ENCODE peak calls at places on chromosomes 5 and 9, in nine cellular contexts. H, W, A, E, G, I, D, N and V are unnamed samples.

GRCh38 chr9:135574943-135575342 is 13.4 kb downstream of the PAEP start:
- DNase-seq in H (no peak), W (no peak), A (no peak), E (no peak), G (no peak), I (no peak), D (no peak), N (no peak), V (no peak)

GRCh38 chr5:163705983-163706771 is 200.8 kb downstream of the MAT2B start:
- DNase-seq in H (peak; percentile 26), W (no peak), A (no peak), E (peak; percentile 53), G (no peak), I (peak; percentile 46), D (no peak), N (no peak), V (no peak)

GRCh38 chr5:124071039-124071438 is 559.1 kb downstream of the CSNK1G3 start:
- DNase-seq in H (no peak), W (no peak), A (no peak), E (no peak), G (no peak), I (no peak), D (no peak), N (no peak), V (no peak)

GRCh38 chr5:111584651-111585050 is 72.3 kb upstream of the STARD4 start:
- DNase-seq in H (peak; percentile 61), W (peak; percentile 15), A (no peak), E (peak; percentile 72), G (no peak), I (peak; percentile 74), D (no peak), N (peak; percentile 56), V (no peak)

GRCh38 chr9:22649384-22649783 is 202.8 kb downstream of the DMRTA1 start:
- DNase-seq in H (no peak), W (no peak), A (no peak), E (peak; percentile 0), G (no peak), I (no peak), D (no peak), N (no peak), V (no peak)

GRCh38 chr9:18459958-18460584 is 13.9 kb upstream of the ADAMTSL1 start:
- DNase-seq in H (peak; percentile 82), W (no peak), A (no peak), E (peak; percentile 95), G (no peak), I (peak; percentile 97), D (no peak), N (peak; percentile 92), V (no peak)

GRCh38 chr9:33277484-33277883 is 12.6 kb downstream of the CHMP5 start:
- DNase-seq in H (no peak), W (peak; percentile 18), A (no peak), E (no peak), G (no peak), I (no peak), D (no peak), N (no peak), V (no peak)

GRCh38 chr5:6419340-6419852 is 29.3 kb upstream of the UBE2QL1 start:
- DNase-seq in H (peak; percentile 50), W (no peak), A (peak; percentile 13), E (no peak), G (no peak), I (no peak), D (no peak), N (no peak), V (no peak)

DNA sequence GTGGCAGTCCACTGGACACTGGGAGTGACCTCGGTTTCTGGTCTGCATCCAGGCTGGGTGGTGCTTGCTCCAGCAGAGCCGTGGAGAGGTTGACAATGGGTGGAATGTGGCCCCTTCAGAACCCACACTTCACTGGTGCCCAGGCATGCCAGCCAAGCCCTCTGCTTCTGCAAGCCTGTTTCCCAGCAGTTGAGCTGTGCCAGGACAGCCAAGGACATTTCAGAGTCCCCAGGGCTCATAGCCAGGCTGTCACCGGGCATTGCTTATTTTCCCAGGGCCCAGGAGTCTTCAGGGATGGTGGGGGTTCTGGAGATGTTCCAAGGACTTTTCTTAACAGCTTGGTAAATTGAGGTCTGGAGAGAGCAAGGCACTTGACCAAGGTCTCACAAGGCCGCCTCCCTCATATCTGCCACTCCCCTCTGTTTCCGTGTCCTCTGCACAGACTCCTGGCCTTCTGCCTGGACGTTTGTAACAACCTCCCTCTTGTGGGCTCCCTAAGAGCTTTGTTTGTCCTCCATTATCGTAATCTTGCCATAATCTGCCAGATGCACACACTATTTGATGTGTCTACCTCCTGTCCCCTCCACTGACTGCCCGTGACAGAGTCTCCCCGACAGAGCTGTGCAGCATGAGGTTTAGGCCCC is 3.8 kb upstream of the NDST1 start:
- DNase-seq in H (no peak), W (no peak), A (peak; percentile 80), E (peak; percentile 59), G (no peak), I (peak; percentile 45), D (peak; percentile 91), N (no peak), V (peak; percentile 90)
- TF ChIP-seq CTCF in H (no peak), W (no peak), A (no peak), E (no peak), G (no peak), I (no peak), D (no peak), N (peak; percentile 2), V (no peak)

GRCh38 chr5:139482050-139482889 is at the start of gene STING1:
- DNase-seq in H (peak; percentile 97), W (peak; percentile 66), A (peak; percentile 92), E (peak; percentile 99), G (peak; percentile 64), I (peak; percentile 98), D (peak; percentile 95), N (peak; percentile 97), V (peak; percentile 92)

GRCh38 chr5:139481122-139481533 is 1.4 kb downstream of the STING1 start:
- DNase-seq in H (no peak), W (peak; percentile 15), A (no peak), E (peak; percentile 61), G (no peak), I (peak; percentile 33), D (peak; percentile 69), N (no peak), V (peak; percentile 79)

GRCh38 chr5:139486201-139486600 is 3.6 kb upstream of the STING1 start:
- DNase-seq in H (no peak), W (no peak), A (no peak), E (no peak), G (no peak), I (no peak), D (no peak), N (no peak), V (no peak)

GRCh38 chr5:139475865-139476651 is 5.3 kb downstream of the SMIM33 start:
- DNase-seq in H (no peak), W (no peak), A (no peak), E (no peak), G (no peak), I (no peak), D (no peak), N (no peak), V (no peak)

GRCh38 chr5:139481580-139482049 is 943 bp downstream of the STING1 start:
- DNase-seq in H (peak; percentile 66), W (peak; percentile 47), A (peak; percentile 47), E (peak; percentile 35), G (no peak), I (peak; percentile 58), D (no peak), N (peak; percentile 73), V (peak; percentile 46)
- TF ChIP-seq CTCF in H (no peak), W (no peak), A (no peak), E (peak; percentile 27), G (peak; percentile 31), I (peak; percentile 39), D (no peak), N (peak; percentile 43), V (peak; percentile 25)

GRCh38 chr9:124809741-124810500 is 33.0 kb downstream of the OLFML2A start:
- DNase-seq in H (no peak), W (no peak), A (no peak), E (no peak), G (no peak), I (no peak), D (no peak), N (no peak), V (no peak)

GRCh38 chr9:124809211-124809610 is 32.3 kb downstream of the OLFML2A start:
- DNase-seq in H (no peak), W (no peak), A (no peak), E (no peak), G (no peak), I (no peak), D (no peak), N (no peak), V (no peak)

GRCh38 chr9:124812401-124813016 is 35.6 kb downstream of the OLFML2A start:
- DNase-seq in H (peak; percentile 96), W (no peak), A (no peak), E (peak; percentile 75), G (no peak), I (peak; percentile 92), D (no peak), N (peak; percentile 90), V (peak; percentile 57)

GRCh38 chr9:124813041-124813440 is 36.1 kb downstream of the OLFML2A start:
- DNase-seq in H (no peak), W (no peak), A (no peak), E (no peak), G (no peak), I (no peak), D (no peak), N (peak; percentile 11), V (no peak)

DNA sequence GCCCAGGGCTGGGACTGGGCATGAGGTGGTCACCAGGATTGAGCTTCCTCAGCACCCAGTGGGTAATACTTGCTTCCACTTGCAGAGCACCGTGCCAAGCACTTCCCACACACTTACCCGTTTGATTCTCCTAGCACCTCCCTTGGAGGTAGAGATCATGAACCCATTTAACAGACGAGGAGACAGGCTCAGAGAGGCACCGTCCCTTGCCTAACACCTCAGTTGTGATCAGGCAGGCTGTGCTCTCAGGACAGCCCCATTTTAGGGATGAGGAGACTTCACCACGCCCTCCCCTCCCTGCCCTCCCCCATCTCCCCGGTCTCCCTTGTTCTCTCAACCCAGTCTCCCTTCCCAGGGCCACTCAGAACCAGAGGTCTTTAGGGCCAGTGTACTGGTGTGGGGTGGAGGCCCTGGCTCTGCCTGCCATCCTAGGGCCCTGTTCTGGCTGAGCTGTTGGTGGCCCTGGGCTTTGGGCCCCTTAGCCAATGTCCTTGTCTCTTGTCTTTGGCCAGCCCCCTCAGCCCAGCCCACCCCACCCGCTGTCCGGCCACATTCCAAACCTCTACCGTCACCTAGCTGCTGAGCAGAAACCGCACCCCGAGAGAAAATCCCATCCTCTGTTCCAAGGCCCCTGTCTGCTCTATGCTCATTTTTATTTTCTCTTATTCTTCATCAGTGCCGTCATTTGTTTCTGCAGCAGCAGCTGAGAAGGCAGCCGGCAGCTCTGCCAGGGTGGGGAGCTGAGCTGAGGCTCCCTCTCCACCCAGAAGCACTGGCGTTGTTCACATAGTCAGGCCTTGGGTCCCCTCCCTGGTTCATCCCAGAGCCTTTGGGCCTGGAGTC is 33.8 kb downstream of the OLFML2A start:
- DNase-seq in H (peak; percentile 97), W (no peak), A (no peak), E (peak; percentile 67), G (no peak), I (peak; percentile 80), D (no peak), N (peak; percentile 87), V (no peak)
- TF ChIP-seq CTCF in H (no peak), W (no peak), A (no peak), E (no peak), G (no peak), I (no peak), D (no peak), N (no peak), V (no peak)

DNA sequence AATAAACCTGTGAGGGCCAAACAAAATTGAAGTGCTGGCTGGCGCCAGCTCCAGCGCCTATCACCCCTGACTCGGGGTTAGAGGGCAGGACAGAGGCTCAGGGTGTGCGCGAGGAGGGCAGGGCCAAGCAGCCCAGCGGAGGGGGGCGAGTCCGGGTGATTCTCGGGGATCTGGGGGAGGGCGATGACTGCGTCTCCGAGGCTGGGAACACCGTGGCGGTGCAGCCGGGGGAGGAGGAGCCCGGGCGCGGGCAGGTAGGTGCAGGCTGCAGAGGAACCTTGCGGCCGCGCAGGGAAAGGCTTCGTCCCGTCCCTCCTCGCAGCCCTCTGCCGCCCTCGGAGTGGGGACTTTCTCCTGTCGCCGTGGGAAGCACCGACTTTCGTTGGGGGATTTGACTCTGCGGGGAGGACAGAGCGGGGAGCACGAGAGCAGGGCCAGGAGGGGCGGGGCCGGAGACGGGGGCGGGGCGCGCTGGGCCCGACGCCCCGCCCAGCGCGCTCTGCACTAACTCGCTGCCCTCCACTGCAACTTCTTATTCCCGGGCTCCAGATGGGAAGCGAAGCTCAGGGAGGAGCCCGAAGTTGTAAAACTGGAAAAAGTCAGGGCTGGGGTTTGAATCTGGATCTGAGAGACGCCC is 5.3 kb downstream of the RGS14 start:
- DNase-seq in H (peak; percentile 85), W (peak; percentile 86), A (peak; percentile 87), E (peak; percentile 40), G (no peak), I (peak; percentile 18), D (peak; percentile 57), N (peak; percentile 66), V (no peak)
- TF ChIP-seq CTCF in H (no peak), W (no peak), A (no peak), E (no peak), G (no peak), I (no peak), D (no peak), N (peak; percentile 10), V (no peak)